ENCODE peak calls at places on chromosomes 5 and 9, in four cellular contexts. One of them, this sample, is unnamed.

GRCh38 chr9:81108391-81108790 is 581.0 kb downstream of the TLE1 start:
- DNase-seq in ACHN: no peak
- DNase-seq in pancreas: no peak
- DNase-seq in T-helper 1 cell: no peak
- DNase-seq in this sample: no peak

GRCh38 chr5:137078171-137078665 is 420.9 kb downstream of the SPOCK1 start:
- DNase-seq in ACHN: peak; percentile 38
- DNase-seq in pancreas: peak; percentile 22
- DNase-seq in T-helper 1 cell: no peak
- DNase-seq in this sample: no peak

GRCh38 chr9:116450378-116451139 is 236.5 kb upstream of the TRIM32 start:
- DNase-seq in ACHN: peak; percentile 78
- DNase-seq in pancreas: peak; percentile 50
- DNase-seq in T-helper 1 cell: no peak
- DNase-seq in this sample: no peak

GRCh38 chr5:172658869-172659513 is 17.9 kb downstream of the NEURL1B start:
- DNase-seq in ACHN: no peak
- DNase-seq in pancreas: peak; percentile 85
- DNase-seq in T-helper 1 cell: no peak
- DNase-seq in this sample: no peak

GRCh38 chr5:154038241-154038603 is 488 bp downstream of the FAM114A2 start:
- DNase-seq in ACHN: no peak
- DNase-seq in pancreas: no peak
- DNase-seq in T-helper 1 cell: peak; percentile 12
- DNase-seq in this sample: peak; percentile 5

GRCh38 chr5:59328801-59329296 is 564.7 kb downstream of the PDE4D start:
- DNase-seq in ACHN: peak; percentile 80
- DNase-seq in pancreas: no peak
- DNase-seq in T-helper 1 cell: no peak
- DNase-seq in this sample: no peak

GRCh38 chr5:108637110-108637509 is 110.6 kb upstream of the FER start:
- DNase-seq in ACHN: no peak
- DNase-seq in pancreas: no peak
- DNase-seq in T-helper 1 cell: no peak
- DNase-seq in this sample: no peak

GRCh38 chr5:168007286-168007685 is 284.2 kb upstream of the WWC1 start:
- DNase-seq in ACHN: no peak
- DNase-seq in pancreas: no peak
- DNase-seq in T-helper 1 cell: no peak
- DNase-seq in this sample: no peak

GRCh38 chr9:116465591-116466288 is 221.4 kb upstream of the TRIM32 start:
- DNase-seq in ACHN: no peak
- DNase-seq in pancreas: peak; percentile 22
- DNase-seq in T-helper 1 cell: no peak
- DNase-seq in this sample: no peak

GRCh38 chr9:38208206-38208901 is 139.3 kb upstream of the SHB start:
- DNase-seq in ACHN: no peak
- DNase-seq in pancreas: peak; percentile 59
- DNase-seq in T-helper 1 cell: no peak
- DNase-seq in this sample: no peak

GRCh38 chr9:72554221-72554641 is 32.8 kb downstream of the TMC1 start:
- DNase-seq in ACHN: peak; percentile 58
- DNase-seq in pancreas: no peak
- DNase-seq in T-helper 1 cell: no peak
- DNase-seq in this sample: no peak

GRCh38 chr9:71647094-71647591 is 121.2 kb downstream of the CEMIP2 start:
- DNase-seq in ACHN: peak; percentile 59
- DNase-seq in pancreas: no peak
- DNase-seq in T-helper 1 cell: no peak
- DNase-seq in this sample: no peak

GRCh38 chr5:54900906-54901725 is 84.3 kb downstream of the ESM1 start:
- DNase-seq in ACHN: peak; percentile 74
- DNase-seq in pancreas: no peak
- DNase-seq in T-helper 1 cell: no peak
- DNase-seq in this sample: no peak

GRCh38 chr5:179697108-179697507 is 1.7 kb upstream of the CANX start:
- DNase-seq in ACHN: no peak
- DNase-seq in pancreas: no peak
- DNase-seq in T-helper 1 cell: no peak
- DNase-seq in this sample: no peak

GRCh38 chr5:180138214-180138975 is 66.8 kb upstream of the RNF130 start:
- DNase-seq in ACHN: no peak
- DNase-seq in pancreas: peak; percentile 2
- DNase-seq in T-helper 1 cell: no peak
- DNase-seq in this sample: no peak

GRCh38 chr5:96714951-96715451 is 52.8 kb downstream of the CAST start:
- DNase-seq in ACHN: peak; percentile 63
- DNase-seq in pancreas: peak; percentile 68
- DNase-seq in T-helper 1 cell: peak; percentile 27
- DNase-seq in this sample: peak; percentile 13

GRCh38 chr5:115297043-115297442 is 589 bp upstream of the CCDC112 start:
- DNase-seq in ACHN: peak; percentile 10
- DNase-seq in pancreas: no peak
- DNase-seq in T-helper 1 cell: no peak
- DNase-seq in this sample: no peak

GRCh38 chr9:38278457-38278856 is 114.0 kb upstream of the ALDH1B1 start:
- DNase-seq in ACHN: no peak
- DNase-seq in pancreas: no peak
- DNase-seq in T-helper 1 cell: no peak
- DNase-seq in this sample: no peak

GRCh38 chr9:133509179-133510083 is 15.3 kb downstream of the MYMK start:
- DNase-seq in ACHN: no peak
- DNase-seq in pancreas: peak; percentile 66
- DNase-seq in T-helper 1 cell: no peak
- DNase-seq in this sample: peak; percentile 36

GRCh38 chr9:7394007-7394774 is 405.4 kb downstream of the DMAC1 start:
- DNase-seq in ACHN: no peak
- DNase-seq in pancreas: no peak
- DNase-seq in T-helper 1 cell: no peak
- DNase-seq in this sample: no peak

GRCh38 chr5:102528600-102528999 is 29.8 kb upstream of the SLCO6A1 start:
- DNase-seq in ACHN: no peak
- DNase-seq in pancreas: no peak
- DNase-seq in T-helper 1 cell: no peak
- DNase-seq in this sample: no peak

GRCh38 chr5:134240421-134240962 is 14.6 kb upstream of the PPP2CA start:
- DNase-seq in ACHN: no peak
- DNase-seq in pancreas: no peak
- DNase-seq in T-helper 1 cell: no peak
- DNase-seq in this sample: no peak

GRCh38 chr5:147453901-147454814 is 55.7 kb downstream of the DPYSL3 start:
- DNase-seq in ACHN: peak; percentile 77
- DNase-seq in pancreas: peak; percentile 75
- DNase-seq in T-helper 1 cell: peak; percentile 43
- DNase-seq in this sample: peak; percentile 69

GRCh38 chr5:157785781-157786180 is 42.3 kb downstream of the LSM11 start:
- DNase-seq in ACHN: no peak
- DNase-seq in pancreas: no peak
- DNase-seq in T-helper 1 cell: no peak
- DNase-seq in this sample: no peak

GRCh38 chr9:114314881-114315722 is 7.8 kb upstream of the ORM1 start:
- DNase-seq in ACHN: no peak
- DNase-seq in pancreas: peak; percentile 47
- DNase-seq in T-helper 1 cell: no peak
- DNase-seq in this sample: no peak

GRCh38 chr9:123796618-123797484 is 133.1 kb downstream of the DENND1A start:
- DNase-seq in ACHN: no peak
- DNase-seq in pancreas: no peak
- DNase-seq in T-helper 1 cell: no peak
- DNase-seq in this sample: no peak

GRCh38 chr5:159514229-159514822 is 184.0 kb upstream of the IL12B start:
- DNase-seq in ACHN: no peak
- DNase-seq in pancreas: no peak
- DNase-seq in T-helper 1 cell: no peak
- DNase-seq in this sample: no peak

GRCh38 chr9:137267933-137268355 is 9.6 kb upstream of the TOR4A start:
- DNase-seq in ACHN: no peak
- DNase-seq in pancreas: no peak
- DNase-seq in T-helper 1 cell: no peak
- DNase-seq in this sample: no peak

GRCh38 chr9:135906291-135907005 is 898 bp downstream of the CAMSAP1 start:
- DNase-seq in ACHN: peak; percentile 37
- DNase-seq in pancreas: peak; percentile 40
- DNase-seq in T-helper 1 cell: peak; percentile 19
- DNase-seq in this sample: no peak

GRCh38 chr5:39072915-39073758 is 1.1 kb downstream of the RICTOR start:
- DNase-seq in ACHN: peak; percentile 27
- DNase-seq in pancreas: peak; percentile 34
- DNase-seq in T-helper 1 cell: peak; percentile 46
- DNase-seq in this sample: peak; percentile 25

GRCh38 chr5:131528682-131529081 is 106.3 kb downstream of the RAPGEF6 start:
- DNase-seq in ACHN: no peak
- DNase-seq in pancreas: no peak
- DNase-seq in T-helper 1 cell: no peak
- DNase-seq in this sample: no peak

GRCh38 chr5:14143843-14144585 is 872 bp downstream of the TRIO start:
- DNase-seq in ACHN: no peak
- DNase-seq in pancreas: peak; percentile 44
- DNase-seq in T-helper 1 cell: no peak
- DNase-seq in this sample: peak; percentile 51

GRCh38 chr5:56279979-56280378 is 46.8 kb upstream of the ANKRD55 start:
- DNase-seq in ACHN: peak; percentile 86
- DNase-seq in pancreas: peak; percentile 40
- DNase-seq in T-helper 1 cell: no peak
- DNase-seq in this sample: no peak

GRCh38 chr9:38160613-38161215 is 91.7 kb upstream of the SHB start:
- DNase-seq in ACHN: peak; percentile 51
- DNase-seq in pancreas: peak; percentile 72
- DNase-seq in T-helper 1 cell: peak; percentile 29
- DNase-seq in this sample: peak; percentile 53

This sample was measured in CD8-positive, alpha-beta T cell.